ENCODE peak calls at places on chromosomes 4 and X, in four cellular contexts. Q is AG09319, D is cardiac muscle cell, L is A549. W is an unnamed sample.

GRCh38 chrX:46575586-46575985 is 2.0 kb downstream of the CHST7 start:
- DNase-seq in Q (no peak), D (no peak), L (no peak), W (no peak)

GRCh38 chr4:100224160-100224559 is 33.9 kb upstream of the DDIT4L start:
- DNase-seq in Q (no peak), L (no peak), D (no peak), W (no peak)

GRCh38 chr4:8507624-8508023 is 67.0 kb downstream of the TRMT44 start:
- DNase-seq in L (no peak), Q (no peak), D (no peak), W (no peak)

GRCh38 chr4:8594097-8595038 is 1.8 kb downstream of the CPZ start:
- DNase-seq in Q (peak), D (peak), L (peak), W (peak)

GRCh38 chr4:105274090-105274489 is 127.4 kb downstream of the TET2 start:
- DNase-seq in L (no peak), D (no peak), Q (no peak), W (no peak)

GRCh38 chrX:38105216-38105725 is 98.9 kb downstream of the SYTL5 start:
- DNase-seq in D (no peak), L (no peak), Q (no peak), W (no peak)

GRCh38 chr4:103996637-103997036 is 276.9 kb upstream of the TACR3 start:
- DNase-seq in D (peak), L (peak), Q (no peak), W (no peak)

GRCh38 chrX:71493111-71493613 is 39.7 kb upstream of the OGT start:
- DNase-seq in L (no peak), D (peak), Q (no peak), W (peak)

GRCh38 chrX:150635952-150636351 is 57.2 kb upstream of the MTMR1 start:
- DNase-seq in Q (no peak), D (peak), L (peak), W (peak)

GRCh38 chr4:24736066-24736465 is 59.3 kb upstream of the SOD3 start:
- DNase-seq in L (no peak), Q (no peak), D (peak), W (peak)

GRCh38 chr4:21522296-21522695 is 426.3 kb downstream of the KCNIP4 start:
- DNase-seq in L (no peak), Q (no peak), D (no peak), W (no peak)

GRCh38 chr4:80026080-80026479 is 46.9 kb downstream of the ANTXR2 start:
- DNase-seq in L (no peak), D (no peak), Q (no peak), W (no peak)

GRCh38 chr4:7341486-7342222 is 93.1 kb downstream of the PSAPL1 start:
- DNase-seq in D (no peak), L (no peak), Q (no peak), W (no peak)

GRCh38 chrX:42219231-42219630 is 295.9 kb upstream of the CASK start:
- DNase-seq in D (peak), L (no peak), Q (no peak), W (no peak)

DNA sequence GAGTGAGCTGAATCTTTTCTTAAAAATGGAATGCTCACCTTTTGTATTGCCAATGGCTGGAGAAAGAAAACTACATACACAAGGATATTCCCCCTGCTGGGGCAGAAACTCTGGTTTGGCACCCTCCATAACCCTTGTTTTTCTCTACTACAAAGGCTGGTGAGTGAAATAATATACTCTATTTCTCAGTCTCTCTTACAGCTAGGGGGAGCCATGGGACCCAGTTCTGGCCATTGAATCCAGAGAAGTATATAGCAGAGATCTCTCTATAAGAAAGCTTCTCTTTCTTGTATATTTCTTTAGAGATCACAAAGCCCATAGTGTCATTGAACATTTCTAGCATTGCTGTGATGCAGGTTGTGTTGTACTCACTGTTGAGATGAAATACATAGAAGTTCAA is 49.8 kb downstream of the SMPX start:
- DNase-seq in Q (no peak), L (no peak), D (peak), W (no peak)
- TF ChIP-seq CTCF in Q (peak), L (no peak), D (peak), W (no peak)

DNA sequence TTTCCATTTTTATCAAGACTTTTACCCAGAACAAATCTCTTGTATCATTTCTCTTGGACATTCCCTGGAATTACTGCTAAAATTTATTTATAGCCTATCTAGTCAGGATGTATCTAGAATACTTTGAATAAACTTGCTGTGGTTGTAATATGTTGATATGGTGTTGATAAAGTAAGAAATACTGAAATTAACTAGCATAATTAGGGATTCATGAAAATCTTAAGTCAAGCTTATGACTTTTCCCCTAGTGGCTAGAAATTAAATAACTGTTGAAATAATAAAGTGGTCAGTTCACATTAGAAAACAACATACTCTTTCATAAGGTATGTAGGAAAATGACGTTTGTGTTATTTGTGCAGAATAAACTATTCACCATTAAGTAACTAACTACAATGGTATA is 73.1 kb upstream of the ANKRD50 start:
- DNase-seq in L (no peak), D (no peak), Q (no peak), W (no peak)
- TF ChIP-seq CTCF in L (no peak), D (no peak), Q (no peak), W (no peak)

GRCh38 chr4:107094976-107095375 is 58.9 kb upstream of the DKK2 start:
- DNase-seq in Q (no peak), D (peak), L (no peak), W (no peak)

GRCh38 chr4:107098403-107098802 is 62.3 kb upstream of the DKK2 start:
- DNase-seq in L (no peak), D (no peak), Q (no peak), W (no peak)

GRCh38 chr4:107094332-107094731 is 58.2 kb upstream of the DKK2 start:
- DNase-seq in Q (peak), D (peak), L (no peak), W (peak)
- TF ChIP-seq CTCF in Q (peak), D (peak), L (no peak), W (peak)

GRCh38 chr4:118155516-118155915 is 121.2 kb downstream of the NDST3 start:
- DNase-seq in L (no peak), D (no peak), Q (no peak), W (no peak)
- TF ChIP-seq CTCF in L (no peak), D (no peak), Q (no peak), W (no peak)

GRCh38 chr4:71473541-71474240 is 134.9 kb downstream of the SLC4A4 start:
- DNase-seq in D (no peak), Q (no peak), L (no peak), W (no peak)

GRCh38 chr4:71466775-71467174 is 128.0 kb downstream of the SLC4A4 start:
- DNase-seq in Q (no peak), D (no peak), L (no peak), W (no peak)

GRCh38 chr4:71472946-71473345 is 134.1 kb downstream of the SLC4A4 start:
- DNase-seq in L (no peak), D (peak), Q (peak), W (peak)

GRCh38 chr4:71470547-71470946 is 131.7 kb downstream of the SLC4A4 start:
- DNase-seq in Q (no peak), D (no peak), L (no peak), W (no peak)

DNA sequence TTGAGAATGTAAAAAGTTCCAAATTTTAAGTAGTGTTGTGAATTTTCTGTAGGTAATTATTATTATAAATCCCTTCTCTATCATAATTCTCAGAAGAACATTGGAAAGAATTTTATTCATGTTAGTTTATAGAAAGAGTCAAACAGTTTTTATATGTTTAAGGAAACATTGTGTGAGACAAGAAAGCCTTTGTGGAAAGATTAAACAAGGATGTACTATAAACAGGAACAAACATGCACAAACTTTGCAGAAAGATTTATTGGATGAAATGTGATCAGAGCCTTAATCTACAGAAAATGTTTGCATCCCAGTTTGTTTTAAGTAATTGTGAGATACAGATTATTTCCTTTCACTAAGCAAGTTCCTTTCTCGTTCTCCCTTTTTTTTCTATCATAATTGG is 129.3 kb downstream of the SLC4A4 start:
- DNase-seq in D (no peak), L (no peak), Q (no peak), W (no peak)
- TF ChIP-seq CTCF in D (no peak), L (no peak), Q (no peak), W (no peak)

GRCh38 chr4:146190393-146190910 is 14.9 kb downstream of the LSM6 start:
- DNase-seq in Q (no peak), D (no peak), L (no peak), W (no peak)

GRCh38 chr4:146186556-146186955 is 11.0 kb downstream of the LSM6 start:
- DNase-seq in Q (no peak), D (no peak), L (no peak), W (no peak)

GRCh38 chr4:146194212-146194611 is 18.7 kb downstream of the LSM6 start:
- DNase-seq in L (no peak), Q (no peak), D (no peak), W (no peak)

GRCh38 chr4:146193628-146194027 is 18.1 kb downstream of the LSM6 start:
- DNase-seq in Q (no peak), D (no peak), L (no peak), W (no peak)

GRCh38 chr4:146192060-146192459 is 16.5 kb downstream of the LSM6 start:
- DNase-seq in L (peak), Q (peak), D (peak), W (peak)
- TF ChIP-seq CTCF in L (no peak), Q (no peak), D (peak), W (no peak)

DNA sequence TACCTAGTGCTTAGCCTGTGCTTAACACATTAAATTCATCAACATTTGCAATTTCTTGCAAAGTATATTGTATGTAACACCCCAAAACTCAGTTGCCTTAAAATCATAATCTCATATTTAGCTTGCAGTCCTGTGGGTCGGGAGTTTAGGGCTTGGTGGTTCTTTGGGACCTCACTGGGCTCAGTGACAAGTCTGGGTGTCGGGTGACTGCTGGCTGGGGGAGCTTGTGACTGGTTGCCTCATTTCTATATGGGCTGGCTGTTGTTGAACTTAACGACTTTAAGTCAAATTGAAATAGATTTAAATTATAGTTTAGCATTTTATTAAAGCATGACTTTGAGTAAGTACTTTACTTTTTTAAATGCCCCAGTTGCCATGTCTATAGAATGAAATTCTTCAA is 401.4 kb upstream of the NR3C2 start:
- DNase-seq in Q (no peak), L (no peak), D (no peak), W (no peak)
- TF ChIP-seq CTCF in Q (no peak), L (no peak), D (no peak), W (no peak)